ENCODE peak calls at places on chromosomes 16 and 17, in seven cellular contexts. M, I, H, Y, J, C and F are unnamed samples.

GRCh38 chr17:1896243-1897163 is 66.7 kb downstream of the RPA1 start:
- DNase-seq in M (no peak), I (no peak), H (no peak), Y (no peak), J (no peak), C (no peak), F (no peak)

GRCh38 chr16:67967956-67968439 is 439 bp downstream of the SLC12A4 start:
- DNase-seq in M (peak), I (no peak), H (no peak), Y (no peak), J (no peak), C (no peak), F (no peak)

GRCh38 chr17:51948128-51948527 is 210.4 kb downstream of the CA10 start:
- DNase-seq in M (no peak), I (no peak), H (no peak), Y (no peak), J (no peak), C (no peak), F (no peak)

GRCh38 chr17:75783069-75783783 is 1.4 kb upstream of the UNK start:
- DNase-seq in M (no peak), I (no peak), H (peak), Y (no peak), J (peak), C (no peak), F (peak)

GRCh38 chr17:48053758-48054237 is 5.6 kb downstream of the NFE2L1 start:
- DNase-seq in M (no peak), I (no peak), H (no peak), Y (no peak), J (no peak), C (no peak), F (no peak)

GRCh38 chr16:2008009-2008526 is 1.6 kb downstream of the ZNF598 start:
- DNase-seq in M (no peak), I (peak), H (peak), Y (no peak), J (peak), C (no peak), F (no peak)

GRCh38 chr17:9670596-9670995 is 25.3 kb downstream of the USP43 start:
- DNase-seq in M (no peak), I (no peak), H (no peak), Y (no peak), J (no peak), C (no peak), F (no peak)

GRCh38 chr16:4060823-4061222 is 55.4 kb downstream of the ADCY9 start:
- DNase-seq in M (no peak), I (no peak), H (no peak), Y (no peak), J (no peak), C (no peak), F (no peak)

GRCh38 chr17:8006836-8007680 is 4.6 kb downstream of the GUCY2D start:
- DNase-seq in M (no peak), I (no peak), H (no peak), Y (no peak), J (no peak), C (no peak), F (no peak)

GRCh38 chr17:17387017-17387416 is 83.8 kb downstream of the NT5M start:
- DNase-seq in M (no peak), I (no peak), H (no peak), Y (no peak), J (no peak), C (no peak), F (no peak)

GRCh38 chr17:83067718-83068261 is 11.6 kb upstream of the METRNL start:
- DNase-seq in M (no peak), I (no peak), H (peak), Y (no peak), J (no peak), C (no peak), F (no peak)

GRCh38 chr17:247767-248166 is 66.3 kb upstream of the DOC2B start:
- DNase-seq in M (peak), I (no peak), H (no peak), Y (no peak), J (no peak), C (no peak), F (no peak)

GRCh38 chr16:30606004-30606403 is 4.2 kb downstream of the ZNF689 start:
- DNase-seq in M (no peak), I (no peak), H (no peak), Y (no peak), J (no peak), C (no peak), F (no peak)

GRCh38 chr16:102060-102855 is 24.2 kb downstream of the MPG start:
- DNase-seq in M (no peak), I (no peak), H (peak), Y (no peak), J (peak), C (peak), F (no peak)

GRCh38 chr16:79469999-79470398 is 130.5 kb downstream of the MAF start:
- DNase-seq in M (no peak), I (no peak), H (no peak), Y (no peak), J (no peak), C (peak), F (no peak)

GRCh38 chr16:68869492-68870084 is 26.3 kb downstream of the TANGO6 start:
- DNase-seq in M (no peak), I (no peak), H (no peak), Y (no peak), J (no peak), C (no peak), F (no peak)